ENCODE peak calls at places on chromosomes 1 and 21, in nine cellular contexts. S is AG04450; E is NCI-H446 treated with DMSO at 0.1 percent for 48 hours; N is tibial nerve; Z is Kasumi-1; Q is stimulated activated naive CD8-positive, alpha-beta T cell treated with anti-CD3 and anti-CD28 coated beads, Interleukin-15, Interleukin-2, amounts not matched to agents 100 U/mL and 50 U/mL, for 24 hours; D is NCI-H1694; K is T-helper 2 cell; R is heart right ventricle. C is an unnamed sample.

GRCh38 chr1:201714542-201715276 is 114.2 kb upstream of the IPO9 start:
- DNase-seq in S (peak; percentile 95), E (peak; percentile 91), N (peak; percentile 86), Z (peak; percentile 57), Q (no peak), D (no peak), K (no peak), R (peak; percentile 60), C (peak; percentile 72)

GRCh38 chr1:31985430-31985829 is 28.2 kb upstream of the KHDRBS1 start:
- DNase-seq in S (no peak), E (no peak), N (no peak), Z (no peak), Q (no peak), D (no peak), K (no peak), R (no peak), C (no peak)

GRCh38 chr1:168598963-168599362 is 22.6 kb downstream of the XCL1 start:
- DNase-seq in S (no peak), E (no peak), N (no peak), Z (no peak), Q (no peak), D (no peak), K (no peak), R (no peak), C (no peak)

GRCh38 chr1:50278961-50279360 is 144.3 kb downstream of the DMRTA2 start:
- DNase-seq in S (no peak), E (no peak), N (no peak), Z (no peak), Q (no peak), D (no peak), K (no peak), R (no peak), C (no peak)

GRCh38 chr1:208312706-208313105 is 68.5 kb upstream of the PLXNA2 start:
- DNase-seq in S (no peak), E (no peak), N (no peak), Z (no peak), Q (no peak), D (no peak), K (no peak), R (no peak), C (no peak)

GRCh38 chr1:66599346-66599745 is 65.4 kb downstream of the SGIP1 start:
- DNase-seq in S (no peak), E (no peak), N (no peak), Z (no peak), Q (no peak), D (no peak), K (no peak), R (no peak), C (no peak)

GRCh38 chr1:198494658-198495103 is 45.8 kb downstream of the ATP6V1G3 start:
- DNase-seq in S (no peak), E (no peak), N (no peak), Z (no peak), Q (no peak), D (no peak), K (no peak), R (no peak), C (no peak)

GRCh38 chr21:10272216-10272615 is 249.2 kb upstream of the TPTE start:
- DNase-seq in S (no peak), E (no peak), N (no peak), Z (no peak), Q (no peak), D (no peak), K (no peak), R (no peak), C (no peak)

GRCh38 chr1:5994713-5995621 is 2.7 kb upstream of the NPHP4 start:
- DNase-seq in S (no peak), E (no peak), N (no peak), Z (no peak), Q (peak; percentile 59), D (no peak), K (peak; percentile 30), R (peak; percentile 17), C (peak; percentile 63)

GRCh38 chr1:19010995-19011696 is 54.7 kb upstream of the IFFO2 start:
- DNase-seq in S (peak; percentile 92), E (no peak), N (peak; percentile 58), Z (peak; percentile 60), Q (peak; percentile 79), D (no peak), K (peak; percentile 75), R (peak; percentile 35), C (peak; percentile 74)

GRCh38 chr1:204809488-204809887 is 61.2 kb upstream of the NFASC start:
- DNase-seq in S (no peak), E (no peak), N (no peak), Z (no peak), Q (no peak), D (no peak), K (no peak), R (no peak), C (no peak)

GRCh38 chr1:107132195-107132594 is 8.6 kb upstream of the NTNG1 start:
- DNase-seq in S (no peak), E (no peak), N (no peak), Z (peak; percentile 36), Q (no peak), D (no peak), K (no peak), R (no peak), C (no peak)

GRCh38 chr1:29682171-29682917 is 446.0 kb downstream of the PTPRU start:
- DNase-seq in S (no peak), E (no peak), N (peak; percentile 2), Z (no peak), Q (no peak), D (peak; percentile 59), K (no peak), R (no peak), C (no peak)

GRCh38 chr1:39691383-39692151 is at the start of gene HPCAL4:
- DNase-seq in S (no peak), E (no peak), N (peak; percentile 66), Z (peak; percentile 25), Q (peak; percentile 91), D (peak; percentile 100), K (peak; percentile 84), R (peak; percentile 90), C (peak; percentile 93)

GRCh38 chr1:86356247-86356646 is 39.9 kb downstream of the ODF2L start:
- DNase-seq in S (no peak), E (no peak), N (no peak), Z (peak; percentile 35), Q (no peak), D (no peak), K (no peak), R (no peak), C (peak; percentile 66)